ENCODE peak calls at places on chromosomes 16 and 17, in five cellular contexts. C is mesenteric fat pad, Z is T follicular helper cell, R is neural crest cell, S is stomach. G is an unnamed sample.

GRCh38 chr17:36697907-36698526 is 96.6 kb downstream of the MRM1 start:
- DNase-seq in C (no peak), S (no peak), Z (no peak), R (no peak), G (no peak)

GRCh38 chr16:9050102-9050830 is 41.2 kb upstream of the HAPSTR1 start:
- DNase-seq in S (no peak), C (no peak), R (peak; percentile 15), Z (no peak), G (no peak)

GRCh38 chr17:57755479-57756070 is 10.5 kb upstream of the CCDC182 start:
- DNase-seq in Z (no peak), R (no peak), S (no peak), C (no peak), G (no peak)

GRCh38 chr17:70855401-70856054 is 686.2 kb downstream of the KCNJ2 start:
- DNase-seq in Z (no peak), R (no peak), S (peak; percentile 26), C (no peak), G (no peak)

GRCh38 chr17:74760404-74761105 is 12.1 kb downstream of the NHERF1 start:
- DNase-seq in C (no peak), S (no peak), Z (no peak), R (no peak), G (no peak)

GRCh38 chr17:17440938-17441730 is 35.7 kb upstream of the MED9 start:
- DNase-seq in S (no peak), C (no peak), Z (no peak), R (no peak), G (no peak)

GRCh38 chr16:89200850-89201466 is 621 bp upstream of the SLC22A31 start:
- DNase-seq in C (no peak), S (no peak), R (no peak), Z (no peak), G (no peak)

GRCh38 chr16:75043175-75043937 is 44.5 kb downstream of the ZNRF1 start:
- DNase-seq in Z (no peak), S (no peak), R (no peak), C (no peak), G (peak; percentile 69)

GRCh38 chr17:77619851-77620250 is 338.7 kb upstream of the TNRC6C start:
- DNase-seq in Z (no peak), R (no peak), C (no peak), S (no peak), G (peak; percentile 5)

GRCh38 chr16:47886631-47887415 is 269.0 kb downstream of the ABCC12 start:
- DNase-seq in Z (no peak), C (no peak), R (no peak), S (no peak), G (no peak)

GRCh38 chr16:19113577-19114358 is at the start of gene ITPRIPL2:
- DNase-seq in S (peak; percentile 83), C (peak; percentile 94), R (peak; percentile 58), Z (no peak), G (peak; percentile 84)

GRCh38 chr17:27756467-27757371 is 43.6 kb downstream of the NOS2 start:
- DNase-seq in C (peak; percentile 72), R (peak; percentile 68), Z (peak; percentile 30), S (peak; percentile 69), G (no peak)

GRCh38 chr16:79876332-79876730 is 275.8 kb upstream of the MAF start:
- DNase-seq in R (no peak), C (no peak), S (no peak), Z (no peak), G (no peak)

GRCh38 chr16:75264531-75264998 is 13.1 kb upstream of the BCAR1 start:
- DNase-seq in Z (no peak), S (no peak), C (no peak), R (no peak), G (no peak)